ENCODE peak calls at places on chromosomes 5 and 9, in six cellular contexts. T is SK-N-SH, W is colonic mucosa, U is progenitor cell of endocrine pancreas, Q is heart left ventricle, K is ovary. F is an unnamed sample.

GRCh38 chr5:2741946-2742345 is 9.5 kb downstream of the IRX2 start:
- DNase-seq in T (no peak), W (no peak), U (no peak), Q (no peak), K (no peak), F (no peak)

GRCh38 chr5:52582313-52582712 is 205.4 kb upstream of the ITGA1 start:
- DNase-seq in T (no peak), W (no peak), U (no peak), Q (no peak), K (no peak), F (no peak)

GRCh38 chr9:125549465-125550215 is 157.4 kb downstream of the MAPKAP1 start:
- DNase-seq in T (no peak), W (peak), U (no peak), Q (no peak), K (peak), F (no peak)

GRCh38 chr9:112430006-112430522 is 50.2 kb downstream of the HSDL2 start:
- DNase-seq in T (no peak), W (no peak), U (no peak), Q (no peak), K (no peak), F (no peak)

GRCh38 chr9:14782652-14783051 is 60.1 kb upstream of the CER1 start:
- DNase-seq in T (no peak), W (no peak), U (no peak), Q (no peak), K (no peak), F (no peak)

GRCh38 chr5:174410716-174411512 is 313.5 kb upstream of the MSX2 start:
- DNase-seq in T (peak), W (no peak), U (no peak), Q (no peak), K (no peak), F (no peak)

GRCh38 chr5:131659290-131659689 is 24.3 kb upstream of the RAPGEF6 start:
- DNase-seq in T (no peak), W (no peak), U (no peak), Q (no peak), K (no peak), F (no peak)

GRCh38 chr9:89357331-89358197 is 39.3 kb downstream of the SECISBP2 start:
- DNase-seq in T (no peak), W (no peak), U (no peak), Q (no peak), K (no peak), F (no peak)

GRCh38 chr9:6673326-6674025 is 27.9 kb upstream of the GLDC start:
- DNase-seq in T (no peak), W (no peak), U (no peak), Q (no peak), K (no peak), F (no peak)

GRCh38 chr9:131620764-131621520 is 75.6 kb downstream of the PRRT1B start:
- DNase-seq in T (no peak), W (no peak), U (no peak), Q (no peak), K (no peak), F (no peak)

GRCh38 chr9:111148390-111148993 is 110.2 kb upstream of the LPAR1 start:
- DNase-seq in T (peak), W (no peak), U (no peak), Q (no peak), K (no peak), F (no peak)

GRCh38 chr9:96398582-96399334 is 15.2 kb upstream of the SLC35D2 start:
- DNase-seq in T (no peak), W (no peak), U (no peak), Q (no peak), K (no peak), F (no peak)

GRCh38 chr9:22136446-22137140 is 127.5 kb upstream of the CDKN2B start:
- DNase-seq in T (no peak), W (no peak), U (no peak), Q (no peak), K (no peak), F (no peak)

GRCh38 chr5:149392718-149393117 is 13.6 kb upstream of the IL17B start:
- DNase-seq in T (no peak), W (no peak), U (no peak), Q (no peak), K (no peak), F (no peak)

GRCh38 chr5:16856531-16856930 is 79.6 kb downstream of the MYO10 start:
- DNase-seq in T (no peak), W (no peak), U (no peak), Q (no peak), K (no peak), F (no peak)

GRCh38 chr9:84697494-84698114 is 28.1 kb downstream of the NTRK2 start:
- DNase-seq in T (peak), W (peak), U (peak), Q (peak), K (peak), F (peak)

GRCh38 chr9:107665057-107665456 is 175.5 kb upstream of the KLF4 start:
- DNase-seq in T (no peak), W (no peak), U (no peak), Q (no peak), K (no peak), F (no peak)

GRCh38 chr5:2330325-2330724 is 421.2 kb downstream of the IRX2 start:
- DNase-seq in T (no peak), W (no peak), U (no peak), Q (no peak), K (no peak), F (no peak)

GRCh38 chr9:7320139-7320538 is 479.4 kb downstream of the DMAC1 start:
- DNase-seq in T (peak), W (no peak), U (no peak), Q (no peak), K (no peak), F (no peak)

GRCh38 chr5:56340196-56340980 is 107.3 kb upstream of the ANKRD55 start:
- DNase-seq in T (no peak), W (no peak), U (no peak), Q (no peak), K (no peak), F (no peak)

GRCh38 chr9:83106272-83106671 is 43.3 kb upstream of the RASEF start:
- DNase-seq in T (no peak), W (no peak), U (no peak), Q (no peak), K (no peak), F (no peak)

GRCh38 chr5:122492675-122493074 is 180.6 kb downstream of the SNCAIP start:
- DNase-seq in T (peak), W (no peak), U (no peak), Q (no peak), K (no peak), F (no peak)

GRCh38 chr9:2621678-2622360 is at the start of gene VLDLR:
- DNase-seq in T (peak), W (peak), U (peak), Q (peak), K (peak), F (peak)

GRCh38 chr5:71699233-71699632 is 19.8 kb upstream of the CARTPT start:
- DNase-seq in T (no peak), W (no peak), U (no peak), Q (no peak), K (no peak), F (no peak)

GRCh38 chr5:71699751-71700150 is 19.3 kb upstream of the CARTPT start:
- DNase-seq in T (no peak), W (no peak), U (no peak), Q (no peak), K (no peak), F (no peak)

GRCh38 chr5:71695561-71695960 is 23.5 kb upstream of the CARTPT start:
- DNase-seq in T (no peak), W (no peak), U (no peak), Q (no peak), K (no peak), F (no peak)

GRCh38 chr5:71700803-71701202 is 18.3 kb upstream of the CARTPT start:
- DNase-seq in T (no peak), W (no peak), U (no peak), Q (no peak), K (no peak), F (no peak)

GRCh38 chr5:71697967-71698366 is 21.1 kb upstream of the CARTPT start:
- DNase-seq in T (no peak), W (no peak), U (no peak), Q (no peak), K (no peak), F (peak)
- TF ChIP-seq CTCF in T (peak), W (no peak), U (peak), Q (peak), K (no peak), F (peak)

DNA sequence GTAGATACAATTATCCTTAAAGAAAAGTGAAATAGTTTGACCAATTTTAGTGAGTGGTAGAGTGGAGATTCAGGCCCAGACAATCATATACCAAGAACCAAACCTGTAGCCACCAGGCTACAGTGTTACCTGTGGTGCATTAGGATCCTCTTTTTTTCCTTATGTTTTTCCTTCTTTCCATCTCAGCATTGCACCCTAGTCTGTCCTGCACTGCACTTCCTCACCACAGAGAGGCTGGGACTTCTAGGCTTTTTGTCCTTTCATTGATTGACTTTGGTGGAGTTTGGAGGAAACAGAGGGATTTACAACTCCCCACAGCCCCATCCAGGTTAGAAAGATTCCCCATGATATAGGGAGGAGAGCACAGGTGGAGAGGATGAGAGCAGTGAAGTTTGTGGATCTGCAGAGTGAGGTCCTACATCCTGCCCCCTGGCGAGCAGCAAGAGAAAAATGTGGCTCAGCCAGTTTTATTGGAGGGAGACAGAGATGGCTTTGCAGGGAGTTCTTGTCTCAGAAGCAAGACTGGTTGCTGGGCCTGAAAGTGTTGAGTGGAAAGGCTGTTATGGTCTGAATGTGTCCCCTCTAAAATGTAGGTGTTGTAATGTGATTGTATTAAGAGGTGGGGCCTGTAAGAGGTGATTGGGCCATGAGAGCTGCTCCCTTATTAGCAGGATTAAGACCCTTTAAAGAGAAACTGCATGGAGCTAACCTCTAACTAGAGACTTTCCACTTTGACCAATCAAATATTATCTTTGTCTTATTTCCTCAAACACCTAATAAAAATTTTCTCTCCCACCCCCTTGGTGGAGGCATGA is 36.2 kb downstream of the KIF4B start:
- DNase-seq in T (no peak), W (no peak), U (no peak), Q (no peak), K (no peak), F (no peak)
- TF ChIP-seq CTCF in T (peak), W (no peak), U (peak), Q (no peak), K (no peak), F (peak)

DNA sequence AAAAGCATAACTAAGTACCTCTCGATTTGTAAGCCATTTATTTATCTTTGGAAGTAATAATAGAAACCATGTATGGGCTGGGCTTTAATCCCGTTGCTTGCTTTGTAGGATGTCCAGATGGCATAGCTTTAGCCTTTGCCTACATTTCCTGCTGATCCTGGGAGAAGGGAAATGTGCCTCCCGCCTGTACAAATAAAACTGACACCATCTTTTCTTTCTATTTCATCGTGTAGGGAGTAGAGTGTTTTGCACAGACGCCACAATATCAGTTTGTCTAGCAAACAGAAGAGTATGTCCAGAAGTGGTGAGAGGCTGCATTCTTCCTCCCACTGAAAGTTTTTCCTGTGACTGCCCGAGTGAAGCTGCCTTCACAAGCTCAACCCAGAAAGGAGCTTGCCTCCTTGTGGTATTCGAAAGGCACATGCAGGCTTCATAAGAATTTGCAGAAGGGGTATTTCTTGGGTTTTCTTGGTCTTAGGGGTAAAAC is 24.7 kb upstream of the TJP2 start:
- DNase-seq in T (no peak), W (no peak), U (no peak), Q (peak), K (no peak), F (no peak)
- TF ChIP-seq CTCF in T (peak), W (no peak), U (no peak), Q (peak), K (no peak), F (no peak)

GRCh38 chr5:9156282-9156681 is 389.6 kb downstream of the SEMA5A start:
- DNase-seq in T (peak), W (no peak), U (no peak), Q (no peak), K (no peak), F (peak)
- TF ChIP-seq CTCF in T (peak), W (no peak), U (peak), Q (peak), K (no peak), F (peak)

GRCh38 chr9:75939712-75940111 is 49.2 kb downstream of the PCSK5 start:
- DNase-seq in T (no peak), W (no peak), U (no peak), Q (no peak), K (no peak), F (no peak)

GRCh38 chr9:75937859-75938258 is 47.4 kb downstream of the PCSK5 start:
- DNase-seq in T (no peak), W (no peak), U (no peak), Q (no peak), K (peak), F (no peak)

GRCh38 chr9:75941066-75941465 is 50.6 kb downstream of the PCSK5 start:
- DNase-seq in T (no peak), W (peak), U (no peak), Q (no peak), K (no peak), F (no peak)

DNA sequence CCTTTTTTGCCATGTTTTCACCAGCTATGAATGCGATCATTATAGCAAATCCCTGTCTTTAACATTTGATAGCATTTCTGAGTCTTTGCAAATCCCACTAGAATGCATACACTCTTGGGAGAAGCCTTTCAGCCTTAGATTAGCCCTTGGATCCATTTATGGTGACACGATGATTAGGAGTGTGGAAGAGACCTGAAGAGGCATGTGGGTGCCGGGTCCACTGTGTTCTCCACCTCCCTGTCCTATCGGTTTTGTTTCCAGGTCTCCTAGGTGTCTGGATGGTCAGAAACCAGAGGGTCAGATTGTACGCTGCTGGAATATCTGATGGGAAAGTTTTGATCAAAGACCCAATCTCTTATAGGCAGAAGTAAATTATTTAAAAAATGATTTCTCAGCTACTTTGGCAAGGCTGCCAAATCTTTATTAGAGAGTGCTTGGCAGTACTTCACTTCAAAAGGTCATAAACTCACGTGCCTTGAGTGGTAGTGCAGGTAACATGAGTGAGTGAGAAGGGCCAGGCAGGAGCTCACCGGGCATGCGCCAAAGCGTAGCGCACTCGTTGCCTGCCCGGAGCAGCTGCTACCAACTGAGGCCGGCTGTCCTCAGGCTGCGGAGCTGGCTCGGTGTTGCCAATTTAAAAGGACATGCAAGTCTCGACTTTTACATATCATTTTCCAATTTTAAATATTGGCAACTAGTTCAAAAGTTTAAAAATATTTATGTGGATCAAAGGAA is 51.3 kb downstream of the PCSK5 start:
- DNase-seq in T (no peak), W (no peak), U (no peak), Q (no peak), K (no peak), F (no peak)
- TF ChIP-seq CTCF in T (no peak), W (no peak), U (no peak), Q (no peak), K (no peak), F (no peak)

DNA sequence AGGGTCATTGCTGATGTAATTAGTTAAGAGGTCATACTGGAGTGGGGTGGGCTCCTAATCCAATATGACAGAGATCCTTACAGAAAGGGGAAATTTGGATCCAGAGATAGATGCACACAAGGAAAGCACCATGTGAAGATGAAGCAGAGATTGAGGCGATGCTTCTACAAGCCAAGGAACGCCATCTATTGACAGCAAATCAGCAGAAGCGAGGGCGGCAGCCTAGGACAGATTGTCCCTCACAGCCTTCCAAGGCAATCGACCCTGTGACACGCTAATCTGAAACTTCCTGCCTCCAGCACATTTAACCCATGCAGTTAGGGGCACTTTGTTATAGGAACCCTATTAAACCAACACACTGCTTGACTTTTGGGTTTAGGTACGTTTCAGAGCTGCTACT is 285.1 kb upstream of the DAP start:
- DNase-seq in T (no peak), W (no peak), U (no peak), Q (no peak), K (no peak), F (no peak)
- TF ChIP-seq CTCF in T (peak), W (no peak), U (no peak), Q (no peak), K (no peak), F (no peak)

DNA sequence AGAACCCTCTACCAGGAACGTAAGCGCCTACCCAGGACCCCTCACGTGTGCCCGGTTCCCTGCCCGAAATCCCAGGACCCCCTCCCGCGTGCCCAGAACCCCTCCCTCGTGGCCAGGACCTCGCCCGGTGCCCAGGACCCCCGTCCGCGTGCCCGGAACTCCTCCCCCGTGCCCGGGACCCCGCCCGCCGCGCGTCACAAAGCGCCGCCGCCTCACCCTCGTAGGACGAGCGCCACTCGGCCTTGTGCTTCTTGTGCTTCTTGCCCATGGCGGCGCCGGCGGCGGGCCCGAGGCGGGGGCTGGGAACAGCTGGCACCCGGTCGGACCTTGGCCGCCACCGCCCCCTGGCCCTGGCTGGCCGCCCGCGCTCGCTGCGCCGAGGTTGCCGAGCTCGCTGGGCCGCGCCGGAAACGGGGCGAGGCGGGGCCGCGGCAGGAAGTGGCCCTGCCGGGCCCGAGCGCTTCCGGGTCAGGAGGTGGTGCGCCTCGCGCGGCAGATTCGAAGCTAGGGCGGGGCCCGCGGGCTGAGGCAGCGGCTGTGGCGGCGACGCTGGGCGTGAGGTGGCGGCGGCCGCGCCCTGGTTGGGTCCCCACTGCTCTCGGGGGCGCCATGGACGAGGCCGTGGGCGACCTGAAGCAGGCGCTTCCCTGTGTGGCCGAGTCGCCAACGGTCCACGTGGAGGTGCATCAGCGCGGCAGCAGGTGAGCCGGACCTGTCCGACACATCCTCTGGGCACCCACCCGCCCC is at the start of the genes BRD9 and TRIP13:
- DNase-seq in T (peak), W (peak), U (peak), Q (peak), K (peak), F (peak)
- TF ChIP-seq CTCF in T (no peak), W (no peak), U (peak), Q (no peak), K (no peak), F (no peak)

GRCh38 chr9:135974220-135974573 is 13.0 kb upstream of the UBAC1 start:
- DNase-seq in T (no peak), W (no peak), U (no peak), Q (no peak), K (no peak), F (no peak)
- TF ChIP-seq CTCF in T (no peak), W (no peak), U (no peak), Q (no peak), K (no peak), F (no peak)

DNA sequence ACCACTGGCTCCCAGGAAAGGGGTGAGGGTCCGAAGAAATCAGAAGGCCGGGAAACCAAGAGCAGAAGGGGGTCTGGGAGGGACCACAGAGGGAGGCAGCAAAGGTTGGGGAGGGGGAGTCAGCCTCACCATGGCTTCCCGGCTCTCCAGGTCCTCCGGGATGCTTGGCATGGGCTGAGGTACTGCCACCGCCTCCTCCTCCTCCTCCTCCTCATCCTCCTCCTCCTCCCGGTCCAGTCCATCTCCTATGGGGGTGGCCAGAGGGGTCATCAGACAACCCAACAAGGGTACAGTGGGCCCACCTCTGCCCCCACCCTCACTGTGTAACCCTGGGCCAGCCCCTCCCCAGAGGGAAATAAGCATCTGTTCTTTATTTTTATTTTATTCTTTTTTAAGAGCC is 17.5 kb downstream of the GOLGA2 start:
- DNase-seq in T (no peak), W (no peak), U (no peak), Q (no peak), K (no peak), F (no peak)
- TF ChIP-seq CTCF in T (no peak), W (no peak), U (no peak), Q (no peak), K (no peak), F (no peak)

GRCh38 chr5:55123365-55123764 is 20.9 kb downstream of the GZMA start:
- DNase-seq in T (no peak), W (no peak), U (no peak), Q (no peak), K (no peak), F (no peak)
- TF ChIP-seq CTCF in T (no peak), W (no peak), U (no peak), Q (no peak), K (no peak), F (no peak)

F was measured in glutamatergic neuron.